ENCODE peak calls at places on chromosomes 3 and 15, in four cellular contexts. G is K562, F is H1, V is GM12878. C is an unnamed sample.

GRCh38 chr3:36677331-36678007 is 86.9 kb downstream of the DCLK3 start:
- DNase-seq in G (no peak), F (no peak), V (no peak), C (peak)

GRCh38 chr3:127074900-127075360 is 92.0 kb downstream of the PLXNA1 start:
- DNase-seq in G (no peak), F (no peak), V (peak), C (no peak)

GRCh38 chr3:16311960-16312451 is 47.0 kb downstream of the OXNAD1 start:
- DNase-seq in G (no peak), F (no peak), V (no peak), C (no peak)

GRCh38 chr15:82540984-82541431 is 751 bp upstream of the RPS17 start:
- DNase-seq in G (peak), F (no peak), V (no peak), C (no peak)

GRCh38 chr3:49914906-49915305 is 11.2 kb upstream of the MST1R start:
- DNase-seq in G (no peak), F (no peak), V (no peak), C (no peak)

GRCh38 chr15:62164500-62165028 is 521 bp downstream of the C2CD4B start:
- DNase-seq in G (no peak), F (no peak), V (no peak), C (no peak)

GRCh38 chr3:182259579-182259978 is 533.7 kb upstream of the ATP11B start:
- DNase-seq in G (no peak), F (no peak), V (no peak), C (no peak)

GRCh38 chr15:70863450-70864218 is 9.7 kb upstream of the LARP6 start:
- DNase-seq in G (no peak), F (no peak), V (no peak), C (peak)

GRCh38 chr15:62734706-62735105 is 307.8 kb upstream of the TPM1 start:
- DNase-seq in G (no peak), F (no peak), V (no peak), C (no peak)

GRCh38 chr15:45521596-45522167 is 873 bp downstream of the SLC30A4 start:
- DNase-seq in G (no peak), F (no peak), V (no peak), C (no peak)

DNA sequence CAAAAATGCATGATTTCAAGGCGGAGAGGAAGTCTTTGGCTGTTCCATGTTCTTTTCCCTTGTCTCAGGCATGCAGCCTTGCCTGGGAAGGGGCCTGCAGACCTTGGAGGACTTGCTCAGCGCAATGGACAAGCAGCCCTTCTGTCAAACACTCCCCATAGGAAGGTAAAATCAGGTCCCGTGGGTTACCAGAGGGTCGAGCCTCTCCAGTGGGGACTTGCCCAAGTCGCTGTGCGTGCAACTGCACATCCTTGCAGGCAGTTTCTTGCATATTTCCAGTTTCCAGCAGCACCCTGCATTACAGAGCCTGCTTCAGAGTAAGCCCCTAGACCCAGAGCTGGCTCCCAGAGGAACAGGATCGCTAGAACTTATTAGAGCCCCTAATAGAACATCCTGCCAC is 75.5 kb upstream of the KLF13 start:
- DNase-seq in G (no peak), F (no peak), V (no peak), C (no peak)
- TF ChIP-seq SRF in G (no peak), F (no peak), V (no peak), C (no peak)

DNA sequence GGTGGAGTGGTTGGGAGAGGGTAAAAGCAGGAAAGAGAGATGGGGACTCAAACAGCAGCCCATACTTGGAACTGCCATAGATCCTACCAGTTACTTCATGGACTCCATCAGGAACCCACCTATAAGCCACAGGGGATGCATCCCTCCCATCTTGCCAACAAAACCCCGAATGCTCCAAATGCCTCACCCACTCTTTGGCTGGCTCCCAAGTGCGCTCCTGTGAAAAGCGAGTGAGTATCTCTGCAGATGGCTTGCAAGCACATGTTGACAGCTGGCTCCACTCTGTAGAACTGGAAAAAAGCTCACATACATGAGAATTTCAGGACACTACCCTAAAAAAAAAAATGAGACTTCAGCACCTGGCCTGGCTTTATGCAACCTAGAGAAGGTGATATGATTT is 151.0 kb downstream of the UBE3A start:
- DNase-seq in G (no peak), F (no peak), V (no peak), C (no peak)
- TF ChIP-seq EGR1 in G (no peak), F (no peak), V (no peak), C (no peak)

GRCh38 chr15:49135893-49136292 is 19.5 kb downstream of the COPS2 start:
- DNase-seq in G (no peak), F (no peak), V (no peak), C (no peak)

GRCh38 chr15:49137861-49138260 is 17.5 kb downstream of the COPS2 start:
- DNase-seq in G (no peak), F (no peak), V (no peak), C (no peak)

GRCh38 chr15:49135342-49135857 is 20.0 kb downstream of the COPS2 start:
- DNase-seq in G (no peak), F (no peak), V (no peak), C (no peak)

GRCh38 chr15:49131403-49131802 is 24.0 kb downstream of the COPS2 start:
- DNase-seq in G (no peak), F (no peak), V (no peak), C (no peak)

GRCh38 chr15:49134683-49135341 is 20.6 kb downstream of the COPS2 start:
- DNase-seq in G (no peak), F (no peak), V (no peak), C (no peak)
- TF ChIP-seq SRF in G (no peak), F (no peak), V (no peak), C (no peak)

GRCh38 chr3:100238599-100238998 is 22.2 kb upstream of the TBC1D23 start:
- DNase-seq in G (no peak), F (no peak), V (no peak), C (no peak)
- TF ChIP-seq EGR1 in G (no peak), F (no peak), V (no peak), C (no peak)

GRCh38 chr3:43194490-43195115 is 88.7 kb upstream of the POMGNT2 start:
- DNase-seq in G (no peak), F (no peak), V (no peak), C (no peak)
- TF ChIP-seq SRF in G (no peak), F (no peak), V (no peak), C (no peak)